ENCODE peak calls at places on chromosome 22, in ten cellular contexts. E, K, S, Z, Y, W, P, Q, J and A are unnamed samples.
A peak's percentile ranks its signal among the peaks of the same experiment; 100 is the strongest.

GRCh38 chr22:38233427-38233826 is 31.6 kb downstream of the MAFF start:
- DNase-seq in W (no peak), Q (peak; percentile 62), E (no peak), J (no peak), K (no peak), P (no peak), S (peak; percentile 46), Y (no peak), Z (no peak), A (no peak)

GRCh38 chr22:19762315-19763140 is 1.9 kb downstream of the TBX1 start:
- DNase-seq in Q (no peak), Z (no peak), K (no peak), E (no peak), Y (no peak), S (no peak), P (no peak), W (no peak), J (no peak), A (no peak)

GRCh38 chr22:41963453-41964105 is 5.7 kb upstream of the SEPTIN3 start:
- DNase-seq in S (no peak), J (no peak), Y (no peak), E (no peak), K (no peak), W (no peak), Q (peak; percentile 70), P (no peak), Z (peak; percentile 54), A (no peak)

GRCh38 chr22:30546616-30547015 is at the start of gene SEC14L6:
- DNase-seq in Z (no peak), J (no peak), E (peak; percentile 17), W (no peak), P (no peak), Y (no peak), K (no peak), S (no peak), Q (no peak), A (no peak)

GRCh38 chr22:23182289-23183106 is 2.2 kb downstream of the BCR start:
- DNase-seq in W (peak; percentile 70), Z (no peak), Y (no peak), E (no peak), S (no peak), P (peak; percentile 49), K (no peak), Q (no peak), J (no peak), A (no peak)

GRCh38 chr22:25334091-25334490 is 114.7 kb downstream of the CRYBB2 start:
- DNase-seq in S (no peak), J (no peak), P (peak; percentile 1), K (no peak), Y (peak; percentile 18), Z (no peak), E (no peak), W (no peak), Q (peak; percentile 40), A (no peak)

GRCh38 chr22:40982482-40983385 is 31.6 kb downstream of the RBX1 start:
- DNase-seq in W (no peak), J (no peak), P (no peak), E (no peak), Q (no peak), S (no peak), Z (no peak), Y (peak; percentile 88), K (no peak), A (peak; percentile 74)

GRCh38 chr22:19621372-19622060 is 92.8 kb upstream of the SEPTIN5 start:
- DNase-seq in W (no peak), J (no peak), Z (no peak), S (no peak), Q (no peak), E (no peak), K (peak; percentile 40), Y (no peak), P (no peak), A (no peak)

GRCh38 chr22:24516301-24516737 is 21.2 kb downstream of the UPB1 start:
- DNase-seq in P (no peak), Q (peak; percentile 91), E (no peak), J (no peak), K (no peak), Y (no peak), S (peak; percentile 91), W (no peak), Z (no peak), A (no peak)

GRCh38 chr22:30694638-30695350 is at the start of gene OSBP2:
- DNase-seq in K (peak; percentile 81), P (peak; percentile 39), S (peak; percentile 9), J (no peak), E (peak; percentile 64), Q (no peak), Y (peak; percentile 35), W (peak; percentile 34), Z (no peak), A (peak; percentile 84)

GRCh38 chr22:47044722-47045545 is 282.5 kb downstream of the TBC1D22A start:
- DNase-seq in Z (no peak), W (no peak), E (peak; percentile 19), J (no peak), K (peak; percentile 42), Q (no peak), Y (no peak), S (no peak), P (no peak), A (peak; percentile 52)

GRCh38 chr22:44691796-44692661 is 10.0 kb upstream of the PRR5 start:
- DNase-seq in S (no peak), Y (no peak), K (no peak), J (no peak), P (no peak), E (no peak), W (no peak), Q (no peak), Z (no peak), A (peak; percentile 78)

GRCh38 chr22:50585238-50585637 is 2.6 kb upstream of the CHKB start:
- DNase-seq in Z (no peak), P (no peak), E (no peak), S (no peak), Y (no peak), Q (no peak), J (no peak), W (no peak), K (no peak), A (peak; percentile 37)

GRCh38 chr22:32000171-32000570 is 42.9 kb upstream of the SLC5A1 start:
- DNase-seq in E (no peak), J (no peak), P (no peak), K (no peak), S (no peak), Q (no peak), Z (no peak), Y (no peak), W (no peak), A (no peak)

GRCh38 chr22:47782461-47783075 is 1020.1 kb downstream of the TBC1D22A start:
- DNase-seq in W (no peak), E (no peak), K (peak; percentile 51), P (no peak), Q (no peak), Z (no peak), Y (no peak), S (no peak), J (no peak), A (peak; percentile 40)

GRCh38 chr22:50548046-50548912 is 2.6 kb downstream of the KLHDC7B start:
- DNase-seq in K (no peak), S (no peak), P (no peak), W (no peak), Z (no peak), E (peak; percentile 49), Y (peak; percentile 70), Q (no peak), J (no peak), A (peak; percentile 92)

GRCh38 chr22:49892226-49892899 is 25.9 kb downstream of the ALG12 start:
- DNase-seq in K (peak; percentile 57), Y (no peak), S (no peak), W (no peak), Z (no peak), E (peak; percentile 73), P (no peak), J (no peak), Q (no peak), A (peak; percentile 62)

GRCh38 chr22:17672417-17672991 is 33.9 kb downstream of the BCL2L13 start:
- DNase-seq in Q (no peak), J (no peak), K (no peak), E (no peak), W (no peak), Y (no peak), P (no peak), S (no peak), Z (no peak), A (no peak)

GRCh38 chr22:28813772-28814518 is 13.6 kb upstream of the XBP1 start:
- DNase-seq in K (peak; percentile 72), S (no peak), W (no peak), J (no peak), Z (no peak), E (no peak), Q (no peak), Y (no peak), P (no peak), A (peak; percentile 38)

GRCh38 chr22:49983148-49984042 is 22.8 kb downstream of the PIM3 start:
- DNase-seq in E (peak; percentile 44), Y (peak; percentile 62), J (no peak), Z (no peak), K (peak; percentile 80), S (no peak), P (no peak), W (no peak), Q (no peak), A (peak; percentile 81)

GRCh38 chr22:25760848-25761595 is 19.0 kb downstream of the MYO18B start:
- DNase-seq in P (no peak), S (no peak), Z (no peak), K (no peak), E (no peak), Q (no peak), W (no peak), Y (no peak), J (no peak), A (no peak)

GRCh38 chr22:18947905-18948304 is 11.8 kb upstream of the PRODH start:
- DNase-seq in K (peak; percentile 75), P (no peak), Q (no peak), S (no peak), Z (no peak), Y (no peak), J (no peak), W (no peak), E (peak; percentile 16), A (no peak)

GRCh38 chr22:48438791-48439559 is 1388.7 kb downstream of the BRD1 start:
- DNase-seq in Q (no peak), S (peak; percentile 71), P (no peak), W (no peak), J (no peak), Z (no peak), Y (no peak), K (no peak), E (no peak), A (no peak)